ENCODE peak calls at places on chromosomes 5 and 9, in five cellular contexts. Z is CD8-positive, alpha-beta T cell; N is fibroblast of lung; V is left ventricle myocardium inferior; Y is stomach. T is an unnamed sample.
A peak's percentile ranks its signal among the peaks of the same experiment; 100 is the strongest.

GRCh38 chr9:93630806-93631411 is 54.5 kb downstream of the PHF2 start:
- DNase-seq in N (no peak), Y (no peak), Z (no peak), V (no peak), T (no peak)

GRCh38 chr5:32027093-32027716 is 146.9 kb downstream of the GOLPH3 start:
- DNase-seq in N (peak; percentile 14), V (no peak), Z (no peak), Y (no peak), T (no peak)

GRCh38 chr9:26685857-26686256 is 206.7 kb downstream of the CAAP1 start:
- DNase-seq in N (no peak), Z (no peak), V (no peak), Y (no peak), T (no peak)

GRCh38 chr5:132019857-132020555 is 8.5 kb upstream of the ACSL6 start:
- DNase-seq in Y (peak; percentile 25), V (no peak), Z (peak; percentile 26), N (no peak), T (no peak)

GRCh38 chr9:73265876-73266275 is 114.2 kb downstream of the ANXA1 start:
- DNase-seq in V (no peak), Y (no peak), Z (no peak), N (no peak), T (no peak)

GRCh38 chr5:65151632-65152031 is 330.1 kb downstream of the ADAMTS6 start:
- DNase-seq in N (peak; percentile 71), Y (no peak), V (no peak), Z (no peak), T (no peak)

GRCh38 chr5:149651686-149652085 is 70.4 kb downstream of the ARHGEF37 start:
- DNase-seq in Y (no peak), Z (no peak), N (no peak), V (no peak), T (no peak)

GRCh38 chr5:159104058-159104651 is 4.4 kb upstream of the EBF1 start:
- DNase-seq in Y (no peak), V (no peak), N (peak; percentile 62), Z (no peak), T (no peak)

GRCh38 chr9:71692337-71692736 is 76.0 kb downstream of the CEMIP2 start:
- DNase-seq in Y (no peak), Z (no peak), N (peak; percentile 80), V (no peak), T (peak; percentile 13)

GRCh38 chr9:33765411-33765810 is 29.9 kb upstream of the PRSS3 start:
- DNase-seq in Z (no peak), V (no peak), Y (no peak), N (peak; percentile 44), T (no peak)

GRCh38 chr5:145449794-145450193 is 385.3 kb downstream of the PRELID2 start:
- DNase-seq in N (no peak), Y (no peak), Z (no peak), V (no peak), T (no peak)

DNA sequence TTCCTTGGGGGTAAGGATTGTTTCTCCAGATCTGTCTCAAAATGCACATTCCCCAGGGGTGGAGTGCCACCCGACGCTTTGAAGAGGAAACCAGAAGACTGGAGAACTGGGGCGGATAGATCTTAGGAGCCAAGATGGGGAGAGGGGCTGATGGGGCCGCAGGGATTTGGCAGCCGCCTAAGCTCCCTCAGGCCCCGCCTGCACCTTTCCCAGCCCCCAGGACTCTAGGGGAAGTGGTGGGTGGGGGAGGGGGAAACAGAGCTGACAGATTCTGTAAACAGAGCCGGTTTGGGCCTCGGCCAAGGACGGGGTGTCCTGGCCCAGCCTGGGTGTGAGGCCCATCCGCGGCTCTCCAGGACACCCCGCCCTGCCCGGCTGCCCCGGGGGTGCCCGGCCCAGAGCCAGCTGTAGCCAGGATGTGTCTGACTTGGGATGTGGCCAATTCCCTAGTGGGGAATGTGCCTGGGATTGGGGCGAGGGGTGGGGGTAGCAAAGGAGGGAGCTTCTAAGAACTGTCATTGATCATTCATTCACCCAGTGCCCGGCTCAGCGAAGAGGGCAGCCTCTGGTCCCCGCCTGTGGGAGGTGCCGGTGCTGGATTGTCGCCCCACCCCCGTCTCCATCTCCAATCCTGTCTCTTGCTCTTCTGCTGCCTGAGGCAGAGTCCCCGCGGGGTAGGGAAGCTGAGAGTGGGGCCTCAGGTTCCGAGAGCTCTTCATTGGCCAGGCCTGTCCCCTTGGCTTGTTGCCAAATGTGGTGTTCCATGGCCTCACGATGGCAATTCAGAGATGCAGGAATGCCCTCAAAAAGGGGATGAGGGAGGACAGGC is 54.8 kb upstream of the CDKN2AIPNL start:
- DNase-seq in Z (peak; percentile 35), Y (peak; percentile 97), N (peak; percentile 97), V (peak; percentile 99), T (peak; percentile 90)
- H3K4me3 ChIP-seq in Z (peak overlapping the region; percentile 78), Y (peak overlapping the region; percentile 54), N (peak overlapping the region; percentile 56), V (peak overlapping the region; percentile 70), T (peak overlapping the region; percentile 0)

GRCh38 chr9:38038307-38039089 is 30.5 kb downstream of the SHB start:
- DNase-seq in N (no peak), Z (no peak), Y (no peak), V (no peak), T (no peak)
- H3K27ac ChIP-seq in N (peak overlapping the region; percentile 81), Z (no peak overlapping the region), Y (peak overlapping the region; percentile 36), V (peak overlapping the region; percentile 79), T (no peak overlapping the region)

DNA sequence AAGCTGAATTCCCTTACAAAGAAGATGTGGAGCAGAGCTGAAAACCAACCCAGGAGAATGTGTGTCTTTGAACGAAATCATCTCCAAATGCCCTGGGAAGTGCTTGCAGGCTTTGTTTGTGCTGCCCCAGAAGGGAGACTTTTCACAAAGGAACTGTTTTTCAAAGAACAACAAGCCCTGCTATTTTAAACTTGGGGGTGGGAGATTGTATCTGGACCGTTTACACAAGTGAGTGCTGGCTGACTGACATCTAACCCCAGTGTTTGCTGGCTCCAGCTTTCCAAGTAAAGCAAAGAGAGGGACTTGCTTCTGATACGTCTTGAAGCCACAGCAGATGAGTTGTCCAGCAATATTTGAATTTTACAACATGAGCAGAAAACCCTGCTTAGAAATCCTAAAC is 1.6 kb downstream of the ADAMTS12 start:
- DNase-seq in V (no peak), Y (no peak), Z (no peak), N (peak; percentile 58), T (no peak)
- H3K4me3 ChIP-seq in V (peak overlapping the region; percentile 66), Y (no peak overlapping the region), Z (no peak overlapping the region), N (peak overlapping the region; percentile 67), T (no peak overlapping the region)

GRCh38 chr5:151200913-151201445 is 22.9 kb downstream of the CCDC69 start:
- DNase-seq in N (no peak), V (no peak), Z (no peak), Y (no peak), T (no peak)
- H3K27ac ChIP-seq in N (no peak overlapping the region), V (no peak overlapping the region), Z (no peak overlapping the region), Y (no peak overlapping the region), T (no peak overlapping the region)

DNA sequence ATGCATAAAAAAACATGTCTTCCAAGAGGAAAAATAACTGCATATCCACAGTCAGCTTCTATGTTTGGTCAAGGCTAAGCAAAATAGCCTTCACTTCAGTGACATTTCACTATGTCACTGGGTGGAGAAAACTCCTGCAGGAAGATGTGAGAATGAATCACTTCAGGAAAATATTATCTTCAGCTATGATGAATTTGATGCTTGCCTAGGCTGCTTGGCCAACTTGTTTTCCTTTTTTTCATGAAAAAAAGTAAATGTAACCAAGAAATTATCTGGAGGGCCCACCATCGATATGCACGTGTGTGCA is 143.0 kb upstream of the ZNF608 start:
- DNase-seq in V (no peak), Z (no peak), Y (no peak), N (no peak), T (no peak)
- H3K4me3 ChIP-seq in V (no peak overlapping the region), Z (no peak overlapping the region), Y (no peak overlapping the region), N (no peak overlapping the region), T (no peak overlapping the region)

GRCh38 chr9:115116620-115117284 is 1.2 kb downstream of the TNC start:
- DNase-seq in V (no peak), Y (no peak), N (no peak), Z (no peak), T (no peak)

GRCh38 chr9:115114541-115114940 is 3.4 kb downstream of the TNC start:
- DNase-seq in Y (no peak), N (no peak), Z (no peak), V (no peak), T (no peak)

GRCh38 chr9:115115924-115116323 is 2.0 kb downstream of the TNC start:
- DNase-seq in V (no peak), N (peak; percentile 70), Y (no peak), Z (no peak), T (no peak)

GRCh38 chr9:115114084-115114483 is 3.9 kb downstream of the TNC start:
- DNase-seq in V (no peak), N (no peak), Z (no peak), Y (no peak), T (no peak)

GRCh38 chr9:115115117-115115880 is 2.7 kb downstream of the TNC start:
- DNase-seq in Z (no peak), V (no peak), Y (no peak), N (peak; percentile 28), T (no peak)
- H3K27ac ChIP-seq in Z (no peak overlapping the region), V (no peak overlapping the region), Y (peak overlapping the region; percentile 88), N (peak overlapping the region; percentile 56), T (no peak overlapping the region)

DNA sequence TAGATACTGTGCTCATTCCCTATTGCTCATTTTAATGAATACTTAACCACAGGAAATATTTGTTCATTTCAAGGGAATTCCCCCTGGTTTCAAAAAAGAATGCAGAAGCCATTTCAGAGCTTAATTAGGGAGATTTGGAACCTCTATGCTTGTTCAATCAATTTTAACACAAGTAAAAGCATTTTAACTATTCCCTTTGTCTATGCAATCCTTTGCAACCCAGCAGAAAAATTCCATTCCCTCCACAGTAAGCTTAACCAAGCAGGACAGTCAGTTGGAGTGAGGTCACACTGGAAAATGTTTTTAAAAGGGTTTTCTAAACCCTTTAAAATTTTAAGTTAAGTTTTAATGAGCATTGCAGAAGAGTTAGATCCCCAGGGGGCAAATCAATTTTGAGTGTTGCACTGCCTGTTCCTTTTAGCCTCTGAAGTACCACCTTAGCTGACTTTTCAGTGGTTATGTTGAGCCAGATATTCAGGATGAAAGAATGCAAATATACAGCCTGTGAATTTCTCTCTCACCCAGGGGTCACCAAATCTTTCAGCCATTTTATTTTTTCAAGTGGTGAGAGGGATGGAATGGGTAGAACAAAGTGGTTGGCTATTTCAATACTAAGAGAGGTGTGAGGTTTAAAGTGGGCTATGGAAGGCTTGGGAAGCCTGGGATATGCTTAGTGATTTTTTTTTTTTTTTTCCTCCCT is 356.2 kb upstream of the NUDT12 start:
- DNase-seq in Z (no peak), N (peak; percentile 55), Y (no peak), V (no peak), T (no peak)
- H3K4me3 ChIP-seq in Z (no peak overlapping the region), N (no peak overlapping the region), Y (no peak overlapping the region), V (no peak overlapping the region), T (no peak overlapping the region)

T was measured in pancreas.